ENCODE peak calls at places on chromosomes 3 and 15, in ten cellular contexts. W is ovary, C is NAMALWA, U is choroid plexus epithelial cell, P is cardiac fibroblast, J is GM10248, O is NT2/D1, Q is stomach, K is mesenteric fat pad, F is neural progenitor cell. Y is an unnamed sample.
A peak's percentile ranks its signal among the peaks of the same experiment; 100 is the strongest.

GRCh38 chr15:55499158-55499557 is 8.9 kb downstream of the DNAAF4 start:
- DNase-seq in Q (no peak), J (no peak), P (no peak), K (no peak), U (no peak), W (no peak), F (peak; percentile 29), O (no peak), C (no peak), Y (no peak)

GRCh38 chr15:58065011-58065444 is 483 bp downstream of the ALDH1A2 start:
- DNase-seq in F (peak; percentile 74), C (no peak), O (no peak), K (no peak), U (no peak), J (peak; percentile 6), W (peak; percentile 46), P (peak; percentile 51), Q (no peak), Y (no peak)

GRCh38 chr3:177441813-177442646 is 244.7 kb upstream of the TBL1XR1 start:
- DNase-seq in F (no peak), W (no peak), O (no peak), U (no peak), C (peak; percentile 81), P (no peak), K (no peak), J (peak; percentile 70), Q (no peak), Y (peak; percentile 76)

GRCh38 chr15:60573936-60574335 is 95.0 kb upstream of the ICE2 start:
- DNase-seq in Q (no peak), W (no peak), U (no peak), F (no peak), O (no peak), C (no peak), J (no peak), P (no peak), K (no peak), Y (no peak)

GRCh38 chr3:38005076-38006020 is 14.8 kb downstream of the VILL start:
- DNase-seq in F (no peak), U (no peak), K (no peak), C (no peak), O (no peak), Q (peak; percentile 74), J (no peak), W (no peak), P (no peak), Y (no peak)

GRCh38 chr3:105353485-105354161 is 13.1 kb upstream of the ALCAM start:
- DNase-seq in O (no peak), Q (no peak), W (no peak), P (peak; percentile 58), J (peak; percentile 19), F (peak; percentile 54), C (no peak), K (no peak), U (peak; percentile 78), Y (no peak)

GRCh38 chr3:89372456-89372855 is 265.0 kb downstream of the EPHA3 start:
- DNase-seq in U (peak; percentile 30), C (no peak), J (no peak), K (no peak), O (no peak), F (no peak), W (no peak), P (peak; percentile 41), Q (no peak), Y (no peak)

GRCh38 chr3:195007794-195008193 is 263.2 kb downstream of the XXYLT1 start:
- DNase-seq in K (no peak), P (no peak), C (no peak), J (no peak), W (no peak), U (no peak), O (no peak), Q (peak; percentile 14), F (no peak), Y (no peak)

GRCh38 chr15:28955160-28955502 is 69.4 kb downstream of the APBA2 start:
- DNase-seq in U (peak; percentile 95), O (no peak), J (no peak), P (peak; percentile 42), C (peak; percentile 14), Q (no peak), K (no peak), W (no peak), F (peak; percentile 41), Y (peak; percentile 42)

GRCh38 chr3:66452247-66453040 is 48.4 kb downstream of the LRIG1 start:
- DNase-seq in W (no peak), J (no peak), F (no peak), Q (no peak), O (no peak), K (no peak), P (no peak), C (no peak), U (no peak), Y (no peak)

GRCh38 chr3:55074861-55075260 is 147.0 kb upstream of the LRTM1 start:
- DNase-seq in U (no peak), Q (no peak), P (no peak), C (no peak), K (no peak), J (no peak), O (no peak), F (no peak), W (no peak), Y (no peak)

GRCh38 chr3:181623924-181624694 is 87.6 kb upstream of the SOX2 start:
- DNase-seq in O (no peak), F (peak; percentile 15), C (no peak), W (no peak), Q (no peak), J (no peak), P (peak; percentile 72), K (no peak), U (no peak), Y (no peak)

GRCh38 chr15:58447244-58448010 is 15.6 kb downstream of the LIPC start:
- DNase-seq in F (no peak), K (no peak), W (no peak), C (no peak), O (no peak), U (peak; percentile 96), P (peak; percentile 93), Q (no peak), J (no peak), Y (no peak)

GRCh38 chr3:45084820-45085816 is 59.0 kb downstream of the CLEC3B start:
- DNase-seq in K (no peak), O (no peak), Q (no peak), U (peak; percentile 96), P (peak; percentile 92), W (no peak), C (no peak), F (no peak), J (no peak), Y (no peak)

GRCh38 chr3:112627419-112627818 is 13.5 kb downstream of the CCDC80 start:
- DNase-seq in U (no peak), K (no peak), J (no peak), Q (no peak), O (no peak), C (no peak), F (no peak), P (no peak), W (peak; percentile 65), Y (no peak)

GRCh38 chr3:115436767-115437301 is 186.5 kb upstream of the GAP43 start:
- DNase-seq in O (peak; percentile 6), F (peak; percentile 18), U (peak; percentile 94), C (no peak), Q (no peak), K (no peak), J (no peak), P (peak; percentile 97), W (no peak), Y (no peak)

GRCh38 chr15:100766225-100767001 is 113.2 kb upstream of the ALDH1A3 start:
- DNase-seq in Q (no peak), C (no peak), U (no peak), K (peak; percentile 77), P (no peak), O (no peak), F (peak; percentile 49), J (peak; percentile 10), W (peak; percentile 28), Y (no peak)

GRCh38 chr15:67372563-67372962 is 118.0 kb downstream of the IQCH start:
- DNase-seq in P (no peak), F (peak; percentile 33), C (no peak), W (no peak), K (no peak), O (no peak), J (no peak), U (no peak), Q (no peak), Y (no peak)

GRCh38 chr3:99409961-99410360 is 228.4 kb upstream of the COL8A1 start:
- DNase-seq in Q (no peak), K (no peak), F (no peak), J (no peak), O (no peak), U (no peak), W (no peak), P (no peak), C (no peak), Y (no peak)

Y was measured in Karpas-422.